ENCODE peak calls at places on chromosome 4, in ten cellular contexts. I, O, H, D, R, B, V, M, E and U are unnamed samples.

GRCh38 chr4:35500812-35501211 is 743.5 kb downstream of the ARAP2 start:
- DNase-seq in D (no peak), V (no peak), O (no peak), R (no peak), M (no peak), H (no peak), B (no peak), I (no peak), E (no peak), U (no peak)

GRCh38 chr4:144647095-144647959 is 1.4 kb downstream of the HHIP start:
- DNase-seq in O (no peak), H (peak; percentile 25), B (peak; percentile 28), I (no peak), R (no peak), M (no peak), V (no peak), E (no peak), D (no peak), U (no peak)

GRCh38 chr4:147933316-147933715 is 201.4 kb downstream of the ARHGAP10 start:
- DNase-seq in V (no peak), M (no peak), E (no peak), H (peak; percentile 18), D (no peak), R (no peak), B (no peak), I (no peak), O (no peak), U (no peak)

GRCh38 chr4:90099795-90100194 is 27.4 kb upstream of the CCSER1 start:
- DNase-seq in I (no peak), M (no peak), D (no peak), R (peak; percentile 9), V (no peak), O (no peak), H (no peak), B (no peak), E (no peak), U (no peak)

GRCh38 chr4:86822136-86822535 is 27.0 kb downstream of the SLC10A6 start:
- DNase-seq in H (no peak), R (no peak), V (no peak), D (no peak), I (no peak), B (no peak), E (no peak), O (no peak), M (no peak), U (no peak)

GRCh38 chr4:61440306-61440705 is 240.2 kb downstream of the ADGRL3 start:
- DNase-seq in B (no peak), I (no peak), M (no peak), R (no peak), O (no peak), E (no peak), V (no peak), D (no peak), H (no peak), U (no peak)

GRCh38 chr4:150126880-150127236 is 48.6 kb downstream of the DCLK2 start:
- DNase-seq in V (no peak), B (no peak), M (no peak), O (no peak), E (no peak), D (no peak), H (no peak), R (no peak), I (no peak), U (no peak)

GRCh38 chr4:8886625-8887406 is 15.2 kb upstream of the HMX1 start:
- DNase-seq in H (no peak), M (no peak), E (no peak), I (no peak), B (no peak), O (no peak), D (no peak), R (no peak), V (no peak), U (no peak)

GRCh38 chr4:140359571-140360427 is 13.6 kb upstream of the SCOC start:
- DNase-seq in I (peak; percentile 84), O (peak; percentile 82), M (peak; percentile 70), B (peak; percentile 86), V (peak; percentile 75), E (peak; percentile 92), H (peak; percentile 55), R (peak; percentile 61), D (peak; percentile 72), U (peak; percentile 68)

GRCh38 chr4:144699565-144699964 is 53.6 kb downstream of the HHIP start:
- DNase-seq in V (no peak), R (no peak), E (no peak), D (no peak), H (no peak), M (no peak), I (no peak), O (no peak), B (no peak), U (no peak)

GRCh38 chr4:57083107-57083506 is 27.1 kb downstream of the IGFBP7 start:
- DNase-seq in O (no peak), D (no peak), E (no peak), I (no peak), H (no peak), R (no peak), M (no peak), V (no peak), B (no peak), U (no peak)

GRCh38 chr4:156193800-156194199 is 240.1 kb upstream of the CTSO start:
- DNase-seq in B (no peak), O (no peak), I (no peak), D (no peak), H (no peak), V (no peak), M (no peak), R (peak; percentile 33), E (no peak), U (no peak)

GRCh38 chr4:153850525-153851280 is 61.8 kb upstream of the SFRP2 start:
- DNase-seq in R (no peak), H (no peak), E (peak; percentile 49), I (no peak), M (no peak), V (no peak), B (no peak), O (no peak), D (no peak), U (no peak)

GRCh38 chr4:10421344-10422055 is 35.7 kb downstream of the ZNF518B start:
- DNase-seq in R (no peak), M (no peak), I (no peak), H (no peak), B (no peak), D (no peak), O (no peak), V (no peak), E (no peak), U (no peak)

GRCh38 chr4:162985131-162985530 is 181.6 kb downstream of the NAF1 start:
- DNase-seq in I (peak; percentile 63), V (no peak), M (no peak), E (no peak), R (no peak), O (no peak), H (no peak), D (no peak), B (no peak), U (no peak)